ENCODE peak calls at places on chromosomes 1 and 21, in ten cellular contexts. N is upper lobe of right lung, Z is lung, P is DND-41, X is fibroblast of lung, V is breast epithelium, T is IMR-90, B is tibial artery, Y is stomach, I is GM12864. S is an unnamed sample.

GRCh38 chr1:32984090-32984828 is 19.6 kb upstream of the RNF19B start:
- DNase-seq in P (no peak), Y (no peak), Z (no peak), I (no peak), X (peak; percentile 73), V (no peak), B (no peak), N (no peak), T (peak; percentile 74), S (no peak)

GRCh38 chr1:153374077-153374476 is 1.3 kb downstream of the S100A12 start:
- DNase-seq in P (no peak), I (no peak), B (no peak), V (no peak), T (no peak), N (no peak), Y (no peak), Z (no peak), X (no peak), S (no peak)

GRCh38 chr1:147245129-147245528 is 2.6 kb downstream of the CHD1L start:
- DNase-seq in I (no peak), X (no peak), N (no peak), V (no peak), B (no peak), P (no peak), Y (no peak), T (no peak), Z (no peak), S (no peak)

GRCh38 chr1:225378880-225379279 is 49.0 kb downstream of the LBR start:
- DNase-seq in V (no peak), I (no peak), T (peak; percentile 65), Z (no peak), B (no peak), X (peak; percentile 23), N (no peak), P (no peak), Y (no peak), S (peak; percentile 18)

GRCh38 chr1:147822292-147822691 is 61.9 kb upstream of the GJA5 start:
- DNase-seq in T (no peak), V (no peak), I (no peak), P (no peak), Y (no peak), N (no peak), X (no peak), Z (no peak), B (no peak), S (no peak)

GRCh38 chr1:183885142-183885735 is 80.3 kb downstream of the RGL1 start:
- DNase-seq in I (no peak), Z (no peak), Y (no peak), N (no peak), B (no peak), V (no peak), T (peak; percentile 44), P (no peak), X (no peak), S (no peak)

GRCh38 chr1:18973446-18973955 is 17.0 kb upstream of the IFFO2 start:
- DNase-seq in V (no peak), P (no peak), T (no peak), X (no peak), B (no peak), N (no peak), Z (no peak), Y (no peak), I (no peak), S (no peak)

GRCh38 chr1:204494281-204495077 is at the start of gene PIK3C2B:
- DNase-seq in I (no peak), X (peak; percentile 69), B (peak; percentile 75), Z (peak; percentile 83), Y (peak; percentile 84), V (peak; percentile 83), P (peak; percentile 76), N (peak; percentile 93), T (peak; percentile 73), S (no peak)

GRCh38 chr21:19684328-19684727 is 1280.7 kb upstream of the TMPRSS15 start:
- DNase-seq in Y (no peak), P (no peak), V (no peak), N (peak; percentile 45), B (no peak), X (no peak), Z (no peak), T (no peak), I (no peak), S (no peak)

GRCh38 chr1:207259391-207259790 is 62.1 kb upstream of the CD55 start:
- DNase-seq in N (no peak), V (no peak), X (peak; percentile 10), P (no peak), Y (no peak), Z (no peak), I (no peak), B (no peak), T (peak; percentile 19), S (peak; percentile 5)

GRCh38 chr1:112271270-112271669 is 124.7 kb upstream of the CTTNBP2NL start:
- DNase-seq in V (no peak), B (peak; percentile 52), Y (no peak), T (no peak), I (no peak), Z (no peak), X (no peak), P (no peak), N (no peak), S (no peak)
- TF ChIP-seq CTCF in V (no peak), B (no peak), Y (no peak), T (no peak), I (no peak), Z (no peak), X (no peak), P (no peak), N (no peak), S (no peak)

DNA sequence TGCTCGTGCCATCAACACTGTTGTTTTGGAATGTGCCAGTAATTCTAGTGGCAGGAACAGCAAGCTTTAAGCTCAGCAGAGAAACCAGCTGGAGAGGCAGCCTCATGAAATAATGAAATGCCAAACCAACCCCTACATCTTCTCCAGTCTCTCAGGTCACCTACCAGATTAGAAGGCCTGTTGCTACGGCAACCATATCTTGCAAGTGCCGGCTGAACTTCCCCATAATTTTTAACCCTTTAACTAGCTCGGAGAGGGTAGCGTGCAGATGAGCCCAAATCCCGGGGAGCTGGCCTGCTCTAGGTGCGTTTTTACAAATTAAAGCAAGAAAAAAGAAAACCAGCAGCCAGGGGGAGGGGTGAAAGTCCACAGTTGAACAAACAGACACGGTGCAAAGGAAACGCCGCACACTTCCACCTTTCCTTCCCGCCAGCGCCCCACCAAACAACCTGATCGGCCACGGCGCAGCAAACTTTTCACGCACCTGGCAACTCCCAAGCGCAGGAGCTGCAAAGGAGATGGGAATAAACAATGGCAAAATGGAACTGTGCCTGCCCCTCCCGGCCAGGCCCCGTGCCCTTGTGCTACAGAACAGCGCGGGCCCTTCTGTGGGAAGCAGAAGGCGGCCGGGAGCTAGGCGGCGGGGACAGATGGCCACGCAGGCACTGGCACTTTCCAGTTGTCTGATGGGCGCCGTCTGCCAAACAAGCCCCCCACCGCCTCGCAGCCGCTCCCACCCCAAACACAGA is 50.1 kb downstream of the SSBP3 start:
- DNase-seq in T (no peak), B (no peak), N (no peak), X (no peak), I (no peak), P (no peak), V (no peak), Z (no peak), Y (no peak), S (no peak)
- H3K4me3 ChIP-seq in T (no peak overlapping the region), B (no peak overlapping the region), N (peak overlapping the region; percentile 25), X (no peak overlapping the region), I (no peak overlapping the region), P (no peak overlapping the region), V (no peak overlapping the region), Z (no peak overlapping the region), Y (peak overlapping the region; percentile 21), S (no peak overlapping the region)

GRCh38 chr1:217717959-217718358 is 86.8 kb downstream of the SPATA17 start:
- DNase-seq in P (no peak), B (no peak), V (no peak), T (no peak), Y (no peak), I (no peak), Z (no peak), N (no peak), X (no peak), S (no peak)

GRCh38 chr1:217718873-217719272 is 87.7 kb downstream of the SPATA17 start:
- DNase-seq in N (no peak), Y (no peak), Z (no peak), P (no peak), B (no peak), I (no peak), X (no peak), V (no peak), T (no peak), S (no peak)

GRCh38 chr1:217713223-217713622 is 82.1 kb downstream of the SPATA17 start:
- DNase-seq in T (peak; percentile 72), Z (no peak), V (no peak), X (peak; percentile 80), Y (no peak), I (no peak), N (no peak), P (no peak), B (no peak), S (no peak)
- TF ChIP-seq CTCF in T (no peak), Z (no peak), V (no peak), X (no peak), Y (no peak), I (no peak), N (no peak), P (no peak), B (no peak), S (no peak)

GRCh38 chr1:54500030-54500389 is 48.0 kb upstream of the ACOT11 start:
- DNase-seq in P (no peak), T (no peak), Y (no peak), I (no peak), X (no peak), N (no peak), V (no peak), B (no peak), Z (no peak), S (no peak)
- H3K4me3 ChIP-seq in P (no peak overlapping the region), T (no peak overlapping the region), Y (peak overlapping the region; percentile 42), I (no peak overlapping the region), X (no peak overlapping the region), N (no peak overlapping the region), V (peak overlapping the region; percentile 50), B (peak overlapping the region; percentile 41), Z (no peak overlapping the region), S (no peak overlapping the region)

GRCh38 chr1:1041873-1042272 is 22.0 kb downstream of the AGRN start:
- DNase-seq in X (no peak), T (no peak), B (no peak), V (no peak), Y (no peak), P (no peak), I (no peak), N (no peak), Z (no peak), S (no peak)

GRCh38 chr1:1041092-1041503 is 21.2 kb downstream of the AGRN start:
- DNase-seq in X (no peak), N (no peak), Z (no peak), Y (no peak), I (no peak), B (no peak), V (no peak), P (no peak), T (no peak), S (no peak)

GRCh38 chr1:1038694-1039093 is 18.8 kb downstream of the AGRN start:
- DNase-seq in T (no peak), I (peak; percentile 59), Y (no peak), P (no peak), B (no peak), X (no peak), N (no peak), Z (no peak), V (no peak), S (no peak)

GRCh38 chr1:1039145-1039910 is 19.4 kb downstream of the AGRN start:
- DNase-seq in V (no peak), Z (no peak), T (no peak), X (no peak), B (no peak), I (no peak), Y (no peak), N (no peak), P (no peak), S (no peak)

GRCh38 chr1:1040004-1040991 is 20.4 kb downstream of the AGRN start:
- DNase-seq in Z (peak; percentile 74), X (peak; percentile 78), N (peak; percentile 88), T (peak; percentile 85), B (peak; percentile 58), P (peak; percentile 84), Y (peak; percentile 80), I (no peak), V (peak; percentile 74), S (peak; percentile 28)
- TF ChIP-seq CTCF in Z (no peak), X (no peak), N (peak; percentile 15), T (peak; percentile 40), B (peak; percentile 18), P (peak; percentile 48), Y (no peak), I (no peak), V (no peak), S (no peak)

S was measured in AG09309.